ENCODE peak calls at places on chromosomes 16 and 17, in seven cellular contexts. One of them, this sample, is unnamed.

GRCh38 chr17:52159159-52159809 is 770 bp upstream of the CA10 start:
- DNase-seq in heart left ventricle: no peak
- DNase-seq in tibial nerve: no peak
- DNase-seq in Calu3: no peak
- DNase-seq in CD4-positive, alpha-beta T cell: no peak
- DNase-seq in omental fat pad: no peak
- DNase-seq in left lung: peak
- DNase-seq in this sample: no peak

GRCh38 chr17:71983828-71984227 is 137.0 kb upstream of the SOX9 start:
- DNase-seq in tibial nerve: no peak
- DNase-seq in omental fat pad: no peak
- DNase-seq in left lung: no peak
- DNase-seq in heart left ventricle: no peak
- DNase-seq in Calu3: no peak
- DNase-seq in CD4-positive, alpha-beta T cell: no peak
- DNase-seq in this sample: no peak

GRCh38 chr17:81582769-81583168 is 30.6 kb upstream of the FAAP100 start:
- DNase-seq in omental fat pad: no peak
- DNase-seq in heart left ventricle: no peak
- DNase-seq in CD4-positive, alpha-beta T cell: no peak
- DNase-seq in tibial nerve: no peak
- DNase-seq in Calu3: no peak
- DNase-seq in left lung: no peak
- DNase-seq in this sample: no peak

GRCh38 chr16:85303354-85303883 is 191.1 kb upstream of the CIBAR2 start:
- DNase-seq in left lung: peak
- DNase-seq in tibial nerve: no peak
- DNase-seq in CD4-positive, alpha-beta T cell: peak
- DNase-seq in omental fat pad: no peak
- DNase-seq in Calu3: peak
- DNase-seq in heart left ventricle: peak
- DNase-seq in this sample: peak

GRCh38 chr17:64457156-64457555 is 8.2 kb downstream of the MILR1 start:
- DNase-seq in CD4-positive, alpha-beta T cell: no peak
- DNase-seq in omental fat pad: no peak
- DNase-seq in Calu3: no peak
- DNase-seq in left lung: no peak
- DNase-seq in tibial nerve: no peak
- DNase-seq in heart left ventricle: no peak
- DNase-seq in this sample: no peak

GRCh38 chr17:44069974-44070454 is 521 bp upstream of the G6PC3 start:
- DNase-seq in omental fat pad: no peak
- DNase-seq in Calu3: no peak
- DNase-seq in tibial nerve: no peak
- DNase-seq in left lung: no peak
- DNase-seq in CD4-positive, alpha-beta T cell: no peak
- DNase-seq in heart left ventricle: no peak
- DNase-seq in this sample: peak

GRCh38 chr17:73203788-73204479 is 11.1 kb downstream of the COG1 start:
- DNase-seq in Calu3: no peak
- DNase-seq in left lung: no peak
- DNase-seq in tibial nerve: no peak
- DNase-seq in CD4-positive, alpha-beta T cell: no peak
- DNase-seq in omental fat pad: no peak
- DNase-seq in heart left ventricle: no peak
- DNase-seq in this sample: no peak

GRCh38 chr16:72938426-72939164 is 109.3 kb downstream of the ZFHX3 start:
- DNase-seq in CD4-positive, alpha-beta T cell: no peak
- DNase-seq in heart left ventricle: peak
- DNase-seq in left lung: no peak
- DNase-seq in omental fat pad: peak
- DNase-seq in Calu3: no peak
- DNase-seq in tibial nerve: peak
- DNase-seq in this sample: peak

GRCh38 chr17:49784636-49785035 is 3.8 kb upstream of the KAT7 start:
- DNase-seq in tibial nerve: no peak
- DNase-seq in heart left ventricle: no peak
- DNase-seq in CD4-positive, alpha-beta T cell: no peak
- DNase-seq in left lung: no peak
- DNase-seq in omental fat pad: no peak
- DNase-seq in Calu3: no peak
- DNase-seq in this sample: no peak

GRCh38 chr16:73768786-73769203 is 527.8 kb upstream of the PSMD7 start:
- DNase-seq in omental fat pad: no peak
- DNase-seq in left lung: no peak
- DNase-seq in heart left ventricle: no peak
- DNase-seq in Calu3: no peak
- DNase-seq in tibial nerve: no peak
- DNase-seq in CD4-positive, alpha-beta T cell: no peak
- DNase-seq in this sample: no peak

GRCh38 chr16:49183911-49184310 is 97.7 kb downstream of the CBLN1 start:
- DNase-seq in Calu3: peak
- DNase-seq in CD4-positive, alpha-beta T cell: no peak
- DNase-seq in omental fat pad: no peak
- DNase-seq in heart left ventricle: no peak
- DNase-seq in tibial nerve: no peak
- DNase-seq in left lung: no peak
- DNase-seq in this sample: peak

GRCh38 chr17:65920996-65921395 is 270.9 kb downstream of the CEP112 start:
- DNase-seq in tibial nerve: no peak
- DNase-seq in heart left ventricle: no peak
- DNase-seq in left lung: no peak
- DNase-seq in Calu3: no peak
- DNase-seq in CD4-positive, alpha-beta T cell: no peak
- DNase-seq in omental fat pad: no peak
- DNase-seq in this sample: no peak

GRCh38 chr16:21157632-21158031 is 842 bp upstream of the LDAF1 start:
- DNase-seq in heart left ventricle: no peak
- DNase-seq in omental fat pad: no peak
- DNase-seq in CD4-positive, alpha-beta T cell: no peak
- DNase-seq in tibial nerve: no peak
- DNase-seq in left lung: no peak
- DNase-seq in Calu3: no peak
- DNase-seq in this sample: no peak

GRCh38 chr16:19860146-19861030 is 24.3 kb downstream of the GPRC5B start:
- DNase-seq in tibial nerve: no peak
- DNase-seq in omental fat pad: no peak
- DNase-seq in CD4-positive, alpha-beta T cell: no peak
- DNase-seq in left lung: no peak
- DNase-seq in heart left ventricle: no peak
- DNase-seq in Calu3: no peak
- DNase-seq in this sample: peak

GRCh38 chr17:28985950-28986713 is 19.7 kb downstream of the SEZ6 start:
- DNase-seq in Calu3: no peak
- DNase-seq in tibial nerve: no peak
- DNase-seq in heart left ventricle: no peak
- DNase-seq in omental fat pad: no peak
- DNase-seq in CD4-positive, alpha-beta T cell: no peak
- DNase-seq in left lung: no peak
- DNase-seq in this sample: no peak

GRCh38 chr17:27944546-27945332 is 51.6 kb upstream of the LYRM9 start:
- DNase-seq in omental fat pad: no peak
- DNase-seq in left lung: no peak
- DNase-seq in tibial nerve: no peak
- DNase-seq in CD4-positive, alpha-beta T cell: no peak
- DNase-seq in heart left ventricle: no peak
- DNase-seq in Calu3: no peak
- DNase-seq in this sample: no peak

GRCh38 chr17:73286863-73287296 is 24.9 kb downstream of the CDC42EP4 start:
- DNase-seq in heart left ventricle: no peak
- DNase-seq in omental fat pad: no peak
- DNase-seq in Calu3: no peak
- DNase-seq in left lung: peak
- DNase-seq in CD4-positive, alpha-beta T cell: no peak
- DNase-seq in tibial nerve: no peak
- DNase-seq in this sample: peak

GRCh38 chr16:24876231-24876630 is 30.5 kb downstream of the SLC5A11 start:
- DNase-seq in left lung: no peak
- DNase-seq in CD4-positive, alpha-beta T cell: no peak
- DNase-seq in omental fat pad: no peak
- DNase-seq in tibial nerve: no peak
- DNase-seq in Calu3: no peak
- DNase-seq in heart left ventricle: no peak
- DNase-seq in this sample: no peak

GRCh38 chr16:11141409-11142260 is 114.4 kb downstream of the SOCS1 start:
- DNase-seq in Calu3: no peak
- DNase-seq in tibial nerve: no peak
- DNase-seq in heart left ventricle: no peak
- DNase-seq in omental fat pad: no peak
- DNase-seq in left lung: no peak
- DNase-seq in CD4-positive, alpha-beta T cell: no peak
- DNase-seq in this sample: no peak

DNA sequence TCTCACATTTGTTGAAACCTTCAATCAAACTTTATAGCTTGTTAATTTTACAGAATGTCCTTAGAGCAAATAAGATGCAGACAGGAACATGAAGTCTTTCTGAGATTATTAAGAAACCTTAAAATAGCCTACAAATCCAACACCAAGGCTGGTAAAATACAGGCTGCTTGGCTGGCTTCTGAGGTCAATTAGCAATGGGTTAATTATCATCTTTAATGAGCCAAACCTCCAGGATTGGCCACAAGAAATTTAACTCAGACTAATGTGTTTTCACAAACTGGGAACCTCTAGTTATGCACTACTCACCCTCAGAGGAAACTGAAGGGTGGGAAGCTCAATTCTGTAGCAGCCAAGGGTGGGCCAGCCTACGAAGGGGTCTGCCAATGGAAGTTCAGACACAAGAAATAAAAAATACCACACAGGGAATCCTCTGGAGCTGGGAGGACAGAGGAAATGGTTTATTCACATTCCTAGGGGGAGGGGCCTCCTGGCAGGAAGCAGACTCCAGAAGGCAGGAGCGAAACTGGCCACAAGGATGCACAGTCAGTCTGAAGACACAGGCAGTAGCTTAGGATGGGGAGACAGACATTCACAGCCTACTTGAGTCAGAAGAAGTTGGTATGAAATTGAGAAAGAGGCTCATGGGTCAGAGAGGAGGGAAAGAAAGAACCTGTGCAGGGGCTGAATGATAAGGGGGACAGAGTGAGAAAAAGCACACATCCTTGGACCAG is 36.1 kb downstream of the HIC1 start:
- DNase-seq in heart left ventricle: peak
- DNase-seq in left lung: no peak
- DNase-seq in CD4-positive, alpha-beta T cell: no peak
- DNase-seq in omental fat pad: no peak
- DNase-seq in tibial nerve: peak
- DNase-seq in Calu3: no peak
- DNase-seq in this sample: peak
- TF ChIP-seq CTCF in heart left ventricle: peak
- TF ChIP-seq CTCF in left lung: peak
- TF ChIP-seq CTCF in CD4-positive, alpha-beta T cell: no peak
- TF ChIP-seq CTCF in omental fat pad: no peak
- TF ChIP-seq CTCF in tibial nerve: peak
- TF ChIP-seq CTCF in Calu3: no peak
- TF ChIP-seq CTCF in this sample: no peak

GRCh38 chr17:19672009-19672837 is 23.7 kb downstream of the ALDH3A2 start:
- DNase-seq in Calu3: peak
- DNase-seq in heart left ventricle: peak
- DNase-seq in left lung: no peak
- DNase-seq in CD4-positive, alpha-beta T cell: no peak
- DNase-seq in omental fat pad: no peak
- DNase-seq in tibial nerve: peak
- DNase-seq in this sample: no peak
- TF ChIP-seq CTCF in Calu3: no peak
- TF ChIP-seq CTCF in heart left ventricle: no peak
- TF ChIP-seq CTCF in left lung: no peak
- TF ChIP-seq CTCF in CD4-positive, alpha-beta T cell: no peak
- TF ChIP-seq CTCF in omental fat pad: no peak
- TF ChIP-seq CTCF in tibial nerve: peak
- TF ChIP-seq CTCF in this sample: no peak

DNA sequence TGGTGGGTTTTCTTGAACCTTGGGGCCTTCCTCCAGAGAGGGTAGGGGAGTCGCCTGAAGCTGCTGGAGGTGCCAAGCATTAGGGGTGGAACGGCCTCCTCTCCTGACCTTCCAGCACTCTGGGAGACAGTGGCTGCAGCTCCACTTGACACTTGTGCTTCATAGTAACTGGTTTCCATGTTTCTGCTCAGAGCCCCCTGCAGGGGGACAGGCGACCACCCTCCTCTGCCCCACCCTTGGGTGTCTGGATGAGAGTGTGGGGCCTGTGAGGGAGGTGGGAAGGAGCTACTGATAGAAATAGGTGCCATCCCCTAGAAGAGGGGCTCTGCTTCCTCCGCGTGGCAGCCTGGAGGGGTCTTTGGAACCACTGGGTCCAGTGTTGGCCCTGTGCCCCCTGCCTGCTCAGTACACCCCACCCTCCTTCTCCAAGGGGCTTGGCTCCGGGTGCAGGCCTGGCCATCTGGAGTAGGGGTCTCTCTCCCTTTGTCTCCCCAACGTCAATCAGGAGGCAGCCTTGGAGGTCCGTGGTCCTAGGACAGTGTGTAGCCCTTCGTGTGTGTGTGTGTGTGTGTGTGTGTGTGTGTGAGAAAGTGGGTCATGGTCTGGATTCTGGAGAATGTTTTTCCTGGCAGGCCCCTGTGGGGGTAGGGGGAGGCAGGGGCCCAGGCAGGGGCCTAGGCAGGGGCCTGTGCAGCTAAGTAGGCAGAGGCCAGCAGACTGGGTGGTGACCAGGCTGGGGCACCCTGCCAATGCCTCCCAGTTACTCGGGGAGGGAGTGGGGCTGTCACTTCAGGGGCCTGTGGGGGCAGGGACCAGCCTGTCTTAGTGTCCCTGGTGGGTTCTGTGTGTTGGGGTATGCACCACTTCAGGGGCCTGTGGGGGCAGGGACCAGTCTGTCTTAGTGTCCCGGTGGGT is 4.9 kb downstream of the LASP1 start:
- DNase-seq in tibial nerve: no peak
- DNase-seq in heart left ventricle: no peak
- DNase-seq in CD4-positive, alpha-beta T cell: no peak
- DNase-seq in omental fat pad: no peak
- DNase-seq in Calu3: no peak
- DNase-seq in left lung: no peak
- DNase-seq in this sample: no peak
- TF ChIP-seq CTCF in tibial nerve: no peak
- TF ChIP-seq CTCF in heart left ventricle: no peak
- TF ChIP-seq CTCF in CD4-positive, alpha-beta T cell: no peak
- TF ChIP-seq CTCF in omental fat pad: no peak
- TF ChIP-seq CTCF in Calu3: peak
- TF ChIP-seq CTCF in left lung: no peak
- TF ChIP-seq CTCF in this sample: no peak

GRCh38 chr16:87637357-87637756 is 35.0 kb downstream of the JPH3 start:
- DNase-seq in tibial nerve: no peak
- DNase-seq in omental fat pad: no peak
- DNase-seq in CD4-positive, alpha-beta T cell: no peak
- DNase-seq in Calu3: no peak
- DNase-seq in heart left ventricle: no peak
- DNase-seq in left lung: peak
- DNase-seq in this sample: no peak

GRCh38 chr16:87636741-87637140 is 34.4 kb downstream of the JPH3 start:
- DNase-seq in tibial nerve: no peak
- DNase-seq in heart left ventricle: no peak
- DNase-seq in omental fat pad: no peak
- DNase-seq in Calu3: no peak
- DNase-seq in left lung: peak
- DNase-seq in CD4-positive, alpha-beta T cell: no peak
- DNase-seq in this sample: no peak

GRCh38 chr16:87636050-87636684 is 33.9 kb downstream of the JPH3 start:
- DNase-seq in heart left ventricle: peak
- DNase-seq in Calu3: peak
- DNase-seq in CD4-positive, alpha-beta T cell: peak
- DNase-seq in tibial nerve: peak
- DNase-seq in omental fat pad: peak
- DNase-seq in left lung: peak
- DNase-seq in this sample: peak

GRCh38 chr16:87634411-87634810 is 32.1 kb downstream of the JPH3 start:
- DNase-seq in tibial nerve: no peak
- DNase-seq in left lung: peak
- DNase-seq in omental fat pad: no peak
- DNase-seq in heart left ventricle: no peak
- DNase-seq in Calu3: no peak
- DNase-seq in CD4-positive, alpha-beta T cell: no peak
- DNase-seq in this sample: no peak

GRCh38 chr16:87635541-87636049 is 33.3 kb downstream of the JPH3 start:
- DNase-seq in left lung: peak
- DNase-seq in CD4-positive, alpha-beta T cell: peak
- DNase-seq in Calu3: peak
- DNase-seq in heart left ventricle: peak
- DNase-seq in tibial nerve: peak
- DNase-seq in omental fat pad: no peak
- DNase-seq in this sample: peak
- TF ChIP-seq CTCF in left lung: no peak
- TF ChIP-seq CTCF in CD4-positive, alpha-beta T cell: peak
- TF ChIP-seq CTCF in Calu3: peak
- TF ChIP-seq CTCF in heart left ventricle: peak
- TF ChIP-seq CTCF in tibial nerve: peak
- TF ChIP-seq CTCF in omental fat pad: no peak
- TF ChIP-seq CTCF in this sample: peak